ENCODE peak calls at places on chromosomes 13 and 19, in five cellular contexts. V is MCF 10A; T is GM12865; D is stimulated activated naive CD8-positive, alpha-beta T cell treated with anti-CD3 and anti-CD28 coated beads, Interleukin-15, Interleukin-2, amounts not matched to agents 100 U/mL and 50 U/mL, for 24 hours; I is tibial artery. Q is an unnamed sample.

GRCh38 chr13:109427148-109427547 is 359.2 kb downstream of the IRS2 start:
- DNase-seq in V (no peak), T (no peak), D (no peak), I (no peak), Q (no peak)

GRCh38 chr19:48873476-48874308 is 1.5 kb downstream of the PPP1R15A start:
- DNase-seq in V (no peak), T (no peak), D (no peak), I (no peak), Q (no peak)

GRCh38 chr19:19602713-19603320 is 15.7 kb downstream of the PBX4 start:
- DNase-seq in V (peak), T (no peak), D (no peak), I (no peak), Q (no peak)

GRCh38 chr19:17232258-17232657 is 6.2 kb downstream of the OCEL1 start:
- DNase-seq in V (no peak), T (no peak), D (no peak), I (no peak), Q (no peak)

GRCh38 chr19:31054430-31054829 is 294.8 kb downstream of the TSHZ3 start:
- DNase-seq in V (peak), T (no peak), D (peak), I (no peak), Q (no peak)

GRCh38 chr19:55305491-55305890 is 19.6 kb downstream of the TMEM150B start:
- DNase-seq in V (peak), T (peak), D (peak), I (no peak), Q (no peak)

GRCh38 chr13:103287659-103288058 is 221.4 kb upstream of the SLC10A2 start:
- DNase-seq in V (no peak), T (no peak), D (no peak), I (no peak), Q (no peak)

GRCh38 chr13:114212096-114212495 is 22.6 kb upstream of the CDC16 start:
- DNase-seq in V (no peak), T (no peak), D (no peak), I (no peak), Q (no peak)

Q was measured in right atrium auricular region.